ENCODE peak calls at places on chromosome 1, in six cellular contexts. O is Caco-2, T is trophoblast cell, Y is K562, S is GM23248, J is body of pancreas. A is an unnamed sample. For H3K9me3, the result is how much of the 10 kb centered on the place peaks cover.

GRCh38 chr1:222728746-222729145 is 8.3 kb upstream of the FAM177B start:
- DNase-seq in Y (no peak), T (no peak), J (no peak), O (no peak), S (no peak), A (no peak)

GRCh38 chr1:83998599-83999315 is at the start of gene TTLL7:
- DNase-seq in Y (peak), T (peak), S (peak), J (peak), O (peak), A (no peak)

GRCh38 chr1:109611308-109611950 is 8.0 kb downstream of the GNAT2 start:
- DNase-seq in O (no peak), Y (no peak), S (no peak), J (no peak), T (no peak), A (no peak)

GRCh38 chr1:19926296-19927129 is 3.1 kb upstream of the PLA2G2E start:
- DNase-seq in S (no peak), Y (no peak), T (peak), J (no peak), O (peak), A (no peak)

GRCh38 chr1:938711-939504 is 15.2 kb downstream of the SAMD11 start:
- DNase-seq in T (no peak), Y (peak), O (no peak), S (no peak), J (no peak), A (no peak)

GRCh38 chr1:228359613-228360532 is 46.8 kb downstream of the TRIM11 start:
- DNase-seq in T (no peak), O (no peak), J (no peak), Y (no peak), S (no peak), A (no peak)

GRCh38 chr1:89594096-89594740 is 38.7 kb upstream of the LRRC8C start:
- DNase-seq in O (no peak), S (peak), T (no peak), J (no peak), Y (no peak), A (no peak)

GRCh38 chr1:100861379-100861778 is 33.3 kb downstream of the EXTL2 start:
- DNase-seq in Y (no peak), O (no peak), J (no peak), T (no peak), S (peak), A (no peak)

GRCh38 chr1:23865543-23865930 is 2.6 kb downstream of the FUCA1 start:
- DNase-seq in O (no peak), T (peak), S (peak), Y (no peak), J (no peak), A (no peak)

GRCh38 chr1:48750089-48750488 is 26.6 kb downstream of the BEND5 start:
- DNase-seq in S (no peak), O (no peak), J (no peak), Y (no peak), T (no peak), A (no peak)

GRCh38 chr1:84996846-84997666 is at the start of gene MCOLN2:
- DNase-seq in T (no peak), J (peak), Y (peak), O (no peak), S (peak), A (no peak)

GRCh38 chr1:156492591-156493080 is 7.9 kb downstream of the MEF2D start:
- DNase-seq in Y (no peak), T (no peak), O (no peak), S (peak), J (no peak), A (no peak)

GRCh38 chr1:156489935-156490293 is 10.7 kb downstream of the MEF2D start:
- DNase-seq in T (no peak), S (no peak), J (no peak), Y (no peak), O (no peak), A (no peak)

GRCh38 chr1:156492013-156492590 is 8.5 kb downstream of the MEF2D start:
- DNase-seq in S (no peak), Y (no peak), O (no peak), J (no peak), T (no peak), A (no peak)

GRCh38 chr1:156490401-156491032 is 10.1 kb downstream of the MEF2D start:
- DNase-seq in S (peak), Y (peak), J (no peak), O (no peak), T (no peak), A (no peak)

DNA sequence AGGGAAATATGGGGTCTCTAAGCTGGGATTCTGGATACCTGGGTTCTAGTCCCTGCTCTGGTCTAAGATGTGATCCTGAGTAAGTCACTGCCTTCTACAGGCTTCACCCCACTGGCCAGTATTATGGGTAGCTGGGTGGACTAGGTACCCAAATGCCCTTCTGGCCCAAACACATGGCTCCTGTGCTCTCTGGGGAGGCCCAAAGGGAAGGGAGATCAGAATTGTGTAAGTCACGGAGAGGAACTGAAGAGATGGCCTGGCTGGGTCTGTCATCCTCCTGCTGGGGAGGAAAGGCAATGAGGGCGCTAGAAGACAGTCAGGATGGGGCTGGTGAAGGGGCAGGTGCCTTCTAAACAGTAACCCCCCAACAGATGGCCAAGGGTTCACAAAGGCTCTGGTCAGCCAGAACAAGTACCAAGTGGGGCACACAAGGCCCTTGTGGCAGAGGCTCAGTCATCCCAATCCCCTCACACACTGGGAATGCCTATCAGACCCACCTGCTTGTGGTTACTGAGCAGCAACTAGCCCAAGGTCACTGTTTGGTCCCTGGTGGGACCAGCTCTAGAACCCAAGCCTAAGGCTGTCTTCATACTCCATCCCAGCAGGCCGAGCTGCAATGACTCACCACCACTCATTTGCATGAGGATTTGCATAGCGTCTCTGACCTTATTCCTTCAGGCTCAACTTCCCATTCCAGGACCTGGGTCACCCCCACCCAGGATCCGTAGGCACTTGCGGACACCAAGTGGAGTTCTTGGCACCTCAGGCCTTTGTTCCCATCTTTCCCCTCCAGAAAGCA is 9.2 kb downstream of the MEF2D start:
- DNase-seq in T (no peak), S (peak), J (no peak), O (no peak), Y (no peak), A (no peak)
- H3K4me3 ChIP-seq in T (no peak), S (no peak), J (no peak), O (no peak), Y (no peak), A (peak)

DNA sequence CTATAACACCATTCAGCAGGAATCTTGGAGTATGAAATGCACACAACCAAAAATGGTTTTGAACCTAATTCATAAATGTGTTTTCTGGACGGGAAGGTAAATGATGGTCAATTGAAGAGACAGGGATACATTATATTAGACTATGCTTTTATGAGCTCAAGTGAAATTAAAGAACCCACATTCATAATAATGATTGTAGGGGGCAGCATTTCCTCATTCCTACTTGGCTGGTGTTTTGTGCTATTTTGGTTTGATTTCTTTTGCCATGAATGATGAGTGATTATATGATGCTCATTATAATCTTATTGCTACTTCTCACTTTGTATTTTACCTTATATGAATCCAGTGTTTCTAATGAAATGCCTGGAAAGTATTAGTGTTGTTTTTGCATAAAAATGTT is 372 bp downstream of the OR2L3 start:
- DNase-seq in J (no peak), S (no peak), O (no peak), T (no peak), Y (no peak), A (no peak)
- H3K9me3 ChIP-seq in J (under half), S (under half), O (under half), T (under half), Y (under half), A (under half)

DNA sequence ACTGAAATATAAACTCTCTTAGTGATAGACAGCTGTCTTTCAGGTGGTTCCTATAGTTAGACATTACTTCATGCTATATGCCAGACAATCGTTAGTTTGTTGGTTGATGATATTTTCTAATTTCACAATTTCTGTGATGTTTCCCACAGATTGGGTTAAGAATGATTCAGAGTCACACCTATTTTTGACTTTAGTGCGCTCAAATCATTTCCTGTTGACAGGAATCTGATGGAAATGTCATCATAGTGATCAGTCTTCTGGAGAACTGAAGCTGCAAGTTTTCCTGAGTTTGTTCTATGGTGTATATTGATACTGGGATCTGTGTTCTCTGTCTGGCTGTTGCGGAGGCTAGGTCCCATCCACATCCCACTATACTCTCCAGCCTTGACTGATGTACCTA is 119.7 kb downstream of the C1orf21 start:
- DNase-seq in O (no peak), S (no peak), T (no peak), J (no peak), Y (no peak), A (no peak)
- H3K4me3 ChIP-seq in O (no peak), S (no peak), T (no peak), J (no peak), Y (no peak), A (no peak)

GRCh38 chr1:152506899-152507498 is 3.6 kb upstream of the LCE5A start:
- DNase-seq in T (no peak), J (no peak), S (no peak), O (no peak), Y (no peak), A (no peak)
- H3K9me3 ChIP-seq in T (under half), J (under half), S (under half), O (under half), Y (under half), A (under half)

DNA sequence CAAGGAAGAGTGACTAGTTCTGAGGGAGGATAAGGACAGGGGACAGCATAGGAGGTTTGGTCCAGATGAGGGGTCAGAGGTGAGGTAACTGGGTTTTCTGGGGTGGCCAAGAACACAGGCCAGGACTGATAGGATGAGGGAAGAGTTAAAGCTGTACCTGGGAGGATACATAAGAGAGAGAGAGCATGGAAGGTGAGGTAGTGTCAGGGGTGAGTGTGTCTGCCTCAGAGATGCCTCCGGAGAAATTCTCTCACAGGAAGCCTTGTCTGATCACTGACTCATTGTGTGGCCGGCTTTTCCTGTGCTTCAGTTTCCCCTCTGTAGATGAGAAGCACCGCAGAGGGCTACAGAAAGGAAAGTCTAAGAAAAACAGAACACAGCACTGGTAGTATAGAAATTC is 40.2 kb downstream of the FASLG start:
- DNase-seq in S (peak), J (no peak), T (peak), Y (no peak), O (no peak), A (no peak)
- H3K4me3 ChIP-seq in S (no peak), J (no peak), T (no peak), Y (no peak), O (no peak), A (no peak)

A was measured in vagina.